ENCODE peak calls at places on chromosomes 13 and 19, in ten cellular contexts. I, Y, H, J, L, B, U, S, W and M are unnamed samples.

GRCh38 chr19:4969772-4970531 is 1.0 kb downstream of the KDM4B start:
- DNase-seq in L (no peak), B (no peak), Y (no peak), J (no peak), W (peak; percentile 11), I (peak; percentile 25), U (peak; percentile 18), S (no peak), H (no peak), M (peak; percentile 51)

GRCh38 chr13:59679239-59679638 is 484.5 kb downstream of the DIAPH3 start:
- DNase-seq in S (no peak), B (no peak), Y (no peak), J (no peak), W (no peak), L (no peak), I (no peak), H (no peak), U (no peak), M (no peak)

GRCh38 chr19:57754091-57754673 is 7.6 kb downstream of the ZNF776 start:
- DNase-seq in J (no peak), S (no peak), I (no peak), Y (no peak), B (no peak), L (no peak), U (no peak), H (no peak), W (no peak), M (no peak)

GRCh38 chr19:407501-408440 is 1.2 kb downstream of the C2CD4C start:
- DNase-seq in H (no peak), I (no peak), J (no peak), S (no peak), B (no peak), Y (peak; percentile 60), L (peak; percentile 6), W (no peak), U (no peak), M (no peak)

GRCh38 chr19:48635263-48635965 is 1.8 kb downstream of the DBP start:
- DNase-seq in U (peak; percentile 73), W (peak; percentile 75), L (peak; percentile 61), Y (peak; percentile 90), S (peak; percentile 73), I (peak; percentile 65), B (no peak), J (peak; percentile 73), H (peak; percentile 75), M (peak; percentile 61)

GRCh38 chr13:44932171-44932849 is 57.0 kb downstream of the NUFIP1 start:
- DNase-seq in S (no peak), L (no peak), I (no peak), U (no peak), H (no peak), B (no peak), Y (no peak), J (no peak), W (no peak), M (no peak)

GRCh38 chr19:2449019-2449418 is 7.7 kb downstream of the LMNB2 start:
- DNase-seq in S (no peak), Y (no peak), H (no peak), W (no peak), U (no peak), J (no peak), B (no peak), L (no peak), I (no peak), M (no peak)

GRCh38 chr13:51518847-51519246 is 65.4 kb upstream of the WDFY2 start:
- DNase-seq in L (peak; percentile 11), B (no peak), I (no peak), J (no peak), S (no peak), W (peak; percentile 27), H (no peak), Y (no peak), U (no peak), M (peak; percentile 61)

GRCh38 chr13:41682766-41683165 is 225.4 kb downstream of the RGCC start:
- DNase-seq in H (no peak), U (no peak), Y (no peak), J (no peak), L (no peak), S (no peak), B (no peak), I (no peak), W (no peak), M (no peak)

GRCh38 chr13:110250258-110250891 is 56.6 kb downstream of the COL4A1 start:
- DNase-seq in L (no peak), J (no peak), B (no peak), S (no peak), H (no peak), Y (no peak), U (no peak), I (no peak), W (no peak), M (peak; percentile 77)

GRCh38 chr13:35694549-35695233 is 218.2 kb upstream of the MAB21L1 start:
- DNase-seq in U (no peak), W (no peak), J (no peak), H (no peak), S (no peak), L (no peak), B (no peak), I (no peak), Y (no peak), M (no peak)

GRCh38 chr19:38362076-38362945 is 12.1 kb upstream of the PSMD8 start:
- DNase-seq in L (peak; percentile 26), U (peak; percentile 92), B (peak; percentile 47), J (peak; percentile 55), S (peak; percentile 92), H (peak; percentile 91), I (peak; percentile 98), W (peak; percentile 81), Y (peak; percentile 96), M (peak; percentile 70)

GRCh38 chr19:18756896-18757295 is 34.2 kb downstream of the COMP start:
- DNase-seq in J (no peak), U (no peak), H (peak; percentile 46), I (peak; percentile 85), L (no peak), S (no peak), W (no peak), B (no peak), Y (peak; percentile 78), M (peak; percentile 92)